ENCODE peak calls at places on chromosome 17, in seven cellular contexts. One of them, this sample, is unnamed.

GRCh38 chr17:8611135-8611534 is 19.4 kb downstream of the MYH10 start:
- DNase-seq in fibroblast of the conjunctiva: peak; percentile 61
- DNase-seq in RCC 7860: no peak
- DNase-seq in naive thymus-derived CD4-positive, alpha-beta T cell: no peak
- DNase-seq in anterior cingulate cortex: no peak
- DNase-seq in hippocampal formation: no peak
- DNase-seq in stimulated activated CD4-positive, alpha-beta T cell treated with anti-CD3 and anti-CD28 coated beads, TNF-alpha, amount 100 ng/mL, for 4 hours: no peak
- DNase-seq in this sample: no peak

GRCh38 chr17:45994987-45995386 is 4.1 kb upstream of the STH start:
- DNase-seq in fibroblast of the conjunctiva: no peak
- DNase-seq in RCC 7860: no peak
- DNase-seq in naive thymus-derived CD4-positive, alpha-beta T cell: no peak
- DNase-seq in anterior cingulate cortex: no peak
- DNase-seq in hippocampal formation: no peak
- DNase-seq in stimulated activated CD4-positive, alpha-beta T cell treated with anti-CD3 and anti-CD28 coated beads, TNF-alpha, amount 100 ng/mL, for 4 hours: no peak
- DNase-seq in this sample: no peak

GRCh38 chr17:83162035-83162745 is 82.8 kb downstream of the METRNL start:
- DNase-seq in fibroblast of the conjunctiva: no peak
- DNase-seq in RCC 7860: no peak
- DNase-seq in naive thymus-derived CD4-positive, alpha-beta T cell: no peak
- DNase-seq in anterior cingulate cortex: no peak
- DNase-seq in hippocampal formation: no peak
- DNase-seq in stimulated activated CD4-positive, alpha-beta T cell treated with anti-CD3 and anti-CD28 coated beads, TNF-alpha, amount 100 ng/mL, for 4 hours: no peak
- DNase-seq in this sample: no peak

GRCh38 chr17:42937712-42938596 is 26.3 kb downstream of the AARSD1 start:
- DNase-seq in fibroblast of the conjunctiva: peak; percentile 49
- DNase-seq in RCC 7860: peak; percentile 54
- DNase-seq in naive thymus-derived CD4-positive, alpha-beta T cell: no peak
- DNase-seq in anterior cingulate cortex: no peak
- DNase-seq in hippocampal formation: peak; percentile 11
- DNase-seq in stimulated activated CD4-positive, alpha-beta T cell treated with anti-CD3 and anti-CD28 coated beads, TNF-alpha, amount 100 ng/mL, for 4 hours: no peak
- DNase-seq in this sample: peak; percentile 43

GRCh38 chr17:82367724-82368524 is 3.6 kb upstream of the UTS2R start:
- DNase-seq in fibroblast of the conjunctiva: no peak
- DNase-seq in RCC 7860: no peak
- DNase-seq in naive thymus-derived CD4-positive, alpha-beta T cell: no peak
- DNase-seq in anterior cingulate cortex: no peak
- DNase-seq in hippocampal formation: no peak
- DNase-seq in stimulated activated CD4-positive, alpha-beta T cell treated with anti-CD3 and anti-CD28 coated beads, TNF-alpha, amount 100 ng/mL, for 4 hours: no peak
- DNase-seq in this sample: peak; percentile 43

GRCh38 chr17:60311936-60312335 is 80.0 kb downstream of the USP32 start:
- DNase-seq in fibroblast of the conjunctiva: peak; percentile 36
- DNase-seq in RCC 7860: no peak
- DNase-seq in naive thymus-derived CD4-positive, alpha-beta T cell: no peak
- DNase-seq in anterior cingulate cortex: no peak
- DNase-seq in hippocampal formation: no peak
- DNase-seq in stimulated activated CD4-positive, alpha-beta T cell treated with anti-CD3 and anti-CD28 coated beads, TNF-alpha, amount 100 ng/mL, for 4 hours: no peak
- DNase-seq in this sample: no peak

GRCh38 chr17:82871056-82871775 is 31.4 kb upstream of the ZNF750 start:
- DNase-seq in fibroblast of the conjunctiva: no peak
- DNase-seq in RCC 7860: peak; percentile 28
- DNase-seq in naive thymus-derived CD4-positive, alpha-beta T cell: no peak
- DNase-seq in anterior cingulate cortex: no peak
- DNase-seq in hippocampal formation: no peak
- DNase-seq in stimulated activated CD4-positive, alpha-beta T cell treated with anti-CD3 and anti-CD28 coated beads, TNF-alpha, amount 100 ng/mL, for 4 hours: no peak
- DNase-seq in this sample: no peak

GRCh38 chr17:46770818-46771600 is 47.5 kb downstream of the WNT3 start:
- DNase-seq in fibroblast of the conjunctiva: no peak
- DNase-seq in RCC 7860: peak; percentile 4
- DNase-seq in naive thymus-derived CD4-positive, alpha-beta T cell: no peak
- DNase-seq in anterior cingulate cortex: no peak
- DNase-seq in hippocampal formation: no peak
- DNase-seq in stimulated activated CD4-positive, alpha-beta T cell treated with anti-CD3 and anti-CD28 coated beads, TNF-alpha, amount 100 ng/mL, for 4 hours: no peak
- DNase-seq in this sample: peak; percentile 70

GRCh38 chr17:2695961-2696760 is 15.4 kb downstream of the CLUH start:
- DNase-seq in fibroblast of the conjunctiva: no peak
- DNase-seq in RCC 7860: no peak
- DNase-seq in naive thymus-derived CD4-positive, alpha-beta T cell: no peak
- DNase-seq in anterior cingulate cortex: no peak
- DNase-seq in hippocampal formation: no peak
- DNase-seq in stimulated activated CD4-positive, alpha-beta T cell treated with anti-CD3 and anti-CD28 coated beads, TNF-alpha, amount 100 ng/mL, for 4 hours: no peak
- DNase-seq in this sample: peak; percentile 20

GRCh38 chr17:4230142-4230541 is 33.6 kb downstream of the ANKFY1 start:
- DNase-seq in fibroblast of the conjunctiva: peak; percentile 92
- DNase-seq in RCC 7860: peak; percentile 74
- DNase-seq in naive thymus-derived CD4-positive, alpha-beta T cell: no peak
- DNase-seq in anterior cingulate cortex: no peak
- DNase-seq in hippocampal formation: no peak
- DNase-seq in stimulated activated CD4-positive, alpha-beta T cell treated with anti-CD3 and anti-CD28 coated beads, TNF-alpha, amount 100 ng/mL, for 4 hours: no peak
- DNase-seq in this sample: no peak